ENCODE peak calls at places on chromosomes 5 and 9, in ten cellular contexts. R is left lung, G is uterus, N is ascending aorta, F is BE2C, U is IMR-90, E is mesendoderm, C is cardiac fibroblast, Z is AG04450, D is epithelial cell of esophagus. A is an unnamed sample.
A peak's percentile ranks its signal among the peaks of the same experiment; 100 is the strongest.

GRCh38 chr5:151150484-151151262 is 6.9 kb downstream of the ANXA6 start:
- DNase-seq in E (no peak), G (peak; percentile 74), N (no peak), U (peak; percentile 47), Z (no peak), D (no peak), F (no peak), R (peak; percentile 62), C (peak; percentile 60), A (no peak)

GRCh38 chr9:128792134-128792533 is 5.1 kb downstream of the TBC1D13 start:
- DNase-seq in C (no peak), E (no peak), Z (no peak), G (no peak), D (no peak), F (no peak), N (no peak), U (no peak), R (no peak), A (no peak)

GRCh38 chr9:104927216-104927911 is 591 bp downstream of the ABCA1 start:
- DNase-seq in Z (no peak), N (no peak), F (no peak), U (peak; percentile 47), E (peak; percentile 79), G (peak; percentile 42), R (peak; percentile 53), C (peak; percentile 51), D (peak; percentile 61), A (no peak)

GRCh38 chr5:175521313-175521833 is 43.0 kb downstream of the SFXN1 start:
- DNase-seq in N (no peak), C (no peak), G (no peak), E (no peak), U (no peak), F (no peak), Z (no peak), D (no peak), R (no peak), A (no peak)

GRCh38 chr5:77777281-77777892 is 1.2 kb upstream of the TBCA start:
- DNase-seq in N (no peak), R (no peak), U (peak; percentile 49), G (no peak), C (no peak), F (no peak), E (no peak), D (peak; percentile 76), Z (no peak), A (no peak)

GRCh38 chr9:71202931-71203330 is 81.5 kb upstream of the TRPM3 start:
- DNase-seq in G (no peak), R (no peak), E (no peak), C (no peak), F (peak; percentile 27), D (no peak), N (no peak), Z (no peak), U (no peak), A (no peak)

GRCh38 chr5:37721447-37721871 is 118.4 kb downstream of the GDNF start:
- DNase-seq in U (peak; percentile 36), D (no peak), N (no peak), R (no peak), G (no peak), C (peak; percentile 54), F (no peak), Z (no peak), E (no peak), A (no peak)

GRCh38 chr9:19294219-19294618 is 63.7 kb downstream of the DENND4C start:
- DNase-seq in E (no peak), R (no peak), C (no peak), N (no peak), D (peak; percentile 19), F (no peak), Z (no peak), G (no peak), U (no peak), A (no peak)

GRCh38 chr5:79689541-79690466 is at the start of gene CMYA5:
- DNase-seq in U (peak; percentile 33), R (peak; percentile 35), N (no peak), Z (no peak), F (no peak), E (peak; percentile 73), G (peak; percentile 67), D (peak; percentile 91), C (peak; percentile 35), A (no peak)

GRCh38 chr5:3325206-3325605 is 270.4 kb upstream of the IRX1 start:
- DNase-seq in Z (no peak), U (no peak), R (no peak), F (no peak), C (no peak), G (no peak), N (no peak), E (peak; percentile 6), D (peak; percentile 3), A (no peak)

GRCh38 chr5:109063223-109063622 is 315.5 kb downstream of the FER start:
- DNase-seq in D (no peak), G (no peak), U (peak; percentile 11), N (no peak), E (no peak), C (peak; percentile 31), Z (no peak), R (no peak), F (no peak), A (no peak)

GRCh38 chr5:114782869-114783268 is 386.8 kb downstream of the TRIM36 start:
- DNase-seq in E (peak; percentile 57), U (no peak), C (no peak), N (peak; percentile 65), G (no peak), D (no peak), R (no peak), F (peak; percentile 18), Z (no peak), A (no peak)

GRCh38 chr9:133160742-133161541 is 2.8 kb downstream of the GBGT1 start:
- DNase-seq in R (peak; percentile 71), E (peak; percentile 70), C (peak; percentile 87), N (peak; percentile 87), Z (no peak), D (peak; percentile 69), U (peak; percentile 61), F (peak; percentile 62), G (peak; percentile 60), A (peak; percentile 72)

GRCh38 chr9:126612329-126612812 is 1.4 kb upstream of the LMX1B start:
- DNase-seq in U (no peak), E (no peak), Z (no peak), F (no peak), R (no peak), G (no peak), N (no peak), C (no peak), D (no peak), A (no peak)

DNA sequence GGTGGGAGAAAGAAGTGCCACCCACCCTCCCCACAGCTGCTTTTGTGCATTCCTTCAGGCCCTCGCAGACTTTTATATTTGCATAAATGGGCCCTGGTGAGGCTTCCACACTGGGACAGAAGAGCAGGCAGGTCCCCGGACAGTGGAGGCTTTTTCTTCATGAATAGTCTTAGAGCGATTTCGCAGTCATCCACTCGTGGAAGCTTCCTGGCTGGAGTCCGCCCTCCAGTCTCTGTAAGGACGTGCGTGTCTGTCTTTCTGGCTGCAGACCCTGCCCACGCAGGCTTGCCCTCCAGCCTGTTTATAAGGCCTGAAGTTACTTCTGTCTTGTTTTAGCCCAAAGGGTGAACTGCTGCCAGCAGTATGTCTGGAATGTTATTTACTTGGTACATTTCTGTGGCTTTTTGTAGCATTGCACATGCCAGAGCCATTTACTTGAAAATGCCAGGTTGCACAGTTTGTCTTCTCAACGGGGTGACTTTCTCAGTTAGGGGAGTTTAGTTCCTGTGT is 195.7 kb downstream of the AOPEP start:
- DNase-seq in N (peak; percentile 93), C (peak; percentile 96), E (no peak), U (peak; percentile 98), R (peak; percentile 58), Z (peak; percentile 95), G (peak; percentile 52), F (no peak), D (peak; percentile 75), A (peak; percentile 93)
- H3K4me3 ChIP-seq in N (peak overlapping the region; percentile 45), C (no peak overlapping the region), E (no peak overlapping the region), U (no peak overlapping the region), R (no peak overlapping the region), Z (no peak overlapping the region), G (no peak overlapping the region), F (no peak overlapping the region), D (no peak overlapping the region), A (no peak overlapping the region)

DNA sequence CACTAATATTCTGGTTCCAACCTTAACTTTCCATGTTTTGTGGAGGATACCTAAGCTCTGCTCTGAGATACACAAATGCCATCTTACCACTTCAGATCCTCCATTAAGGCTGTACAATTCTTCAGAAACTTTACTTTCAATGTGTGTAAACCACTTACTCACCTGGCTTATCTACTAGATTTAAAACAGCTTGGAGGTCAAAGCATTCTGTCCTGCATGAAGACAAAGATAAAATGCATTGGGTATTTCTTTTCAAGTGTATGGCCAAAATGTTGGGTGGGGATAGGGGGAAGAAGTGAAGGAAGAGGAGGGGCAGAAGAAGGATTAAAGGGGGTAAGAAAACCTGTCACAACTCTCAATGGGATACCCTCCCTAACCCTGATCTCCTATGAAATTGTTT is 939 bp downstream of the GOLGA1 start:
- DNase-seq in R (no peak), Z (no peak), F (no peak), D (no peak), U (no peak), N (no peak), G (no peak), C (no peak), E (no peak), A (no peak)
- H3K4me3 ChIP-seq in R (peak overlapping the region; percentile 78), Z (peak overlapping the region; percentile 83), F (peak overlapping the region; percentile 80), D (peak overlapping the region; percentile 82), U (peak overlapping the region; percentile 84), N (peak overlapping the region; percentile 91), G (peak overlapping the region; percentile 71), C (peak overlapping the region; percentile 95), E (no peak overlapping the region), A (peak overlapping the region; percentile 82)

GRCh38 chr5:71924325-71924724 is 182.9 kb upstream of the MAP1B start:
- DNase-seq in C (peak; percentile 40), Z (no peak), F (no peak), R (no peak), D (peak; percentile 9), N (no peak), U (peak; percentile 20), E (no peak), G (no peak), A (no peak)
- H3K4me3 ChIP-seq in C (no peak overlapping the region), Z (no peak overlapping the region), F (no peak overlapping the region), R (no peak overlapping the region), D (no peak overlapping the region), N (no peak overlapping the region), U (no peak overlapping the region), E (no peak overlapping the region), G (no peak overlapping the region), A (no peak overlapping the region)

DNA sequence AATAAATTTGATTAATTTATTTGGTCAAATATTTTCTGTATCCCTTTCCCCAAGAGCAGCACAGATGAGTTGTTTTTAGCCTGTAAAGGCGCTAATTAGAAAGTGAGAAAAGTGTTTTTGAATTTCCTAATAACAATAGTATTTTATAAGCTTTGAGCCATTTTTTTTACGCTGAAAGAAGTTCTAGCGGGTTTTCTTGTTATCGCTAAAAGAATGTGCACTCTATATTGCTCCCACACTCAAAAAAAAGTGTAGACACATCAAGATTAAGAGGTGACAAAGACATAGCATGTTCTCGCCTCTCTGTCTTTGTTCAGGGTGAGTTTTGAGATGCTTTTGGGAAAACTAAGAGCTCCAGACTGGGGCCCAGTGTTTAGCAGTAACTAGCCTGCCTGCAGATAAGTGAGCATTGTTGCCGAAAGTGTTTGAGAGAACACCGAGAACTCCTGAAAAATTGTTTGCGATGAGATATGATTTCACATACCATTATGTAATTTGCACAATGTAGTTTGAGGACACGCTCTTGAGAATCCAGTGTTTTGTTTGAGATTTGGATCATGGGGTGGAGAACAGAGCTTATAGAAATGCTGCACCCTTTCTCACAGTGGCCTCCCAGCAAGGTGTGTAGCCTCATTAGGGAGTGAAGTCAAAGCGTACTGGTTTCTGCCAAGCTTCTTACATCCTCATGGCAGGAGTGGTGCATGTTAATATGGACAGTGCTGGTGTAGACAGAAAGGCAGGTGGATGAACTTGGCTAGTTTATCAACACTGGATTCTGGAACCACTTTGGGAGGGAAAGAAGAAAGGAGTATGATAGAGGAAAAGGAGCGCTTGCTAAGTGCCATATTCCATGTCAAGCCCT is 1.5 kb downstream of the F2R start:
- DNase-seq in E (no peak), D (no peak), C (peak; percentile 52), Z (no peak), G (no peak), R (no peak), U (no peak), F (no peak), N (no peak), A (no peak)
- H3K4me3 ChIP-seq in E (no peak overlapping the region), D (peak overlapping the region; percentile 89), C (peak overlapping the region; percentile 99), Z (peak overlapping the region; percentile 97), G (no peak overlapping the region), R (peak overlapping the region; percentile 60), U (peak overlapping the region; percentile 89), F (no peak overlapping the region), N (peak overlapping the region; percentile 99), A (peak overlapping the region; percentile 67)